ENCODE peak calls at places on chromosomes 16 and 17, in four cellular contexts. One of them, this sample, is unnamed.

GRCh38 chr17:27793906-27794380 is 6.4 kb downstream of the NOS2 start:
- DNase-seq in H1: no peak
- DNase-seq in SK-N-SH: peak
- DNase-seq in K562: no peak
- DNase-seq in this sample: no peak

GRCh38 chr16:72189865-72190371 is 18.0 kb upstream of the PMFBP1 start:
- DNase-seq in H1: no peak
- DNase-seq in K562: peak
- DNase-seq in SK-N-SH: no peak
- DNase-seq in this sample: no peak

GRCh38 chr17:72971513-72971880 is 121.0 kb downstream of the SLC39A11 start:
- DNase-seq in K562: no peak
- DNase-seq in SK-N-SH: no peak
- DNase-seq in H1: no peak
- DNase-seq in this sample: no peak

GRCh38 chr16:77299395-77299794 is 100.2 kb downstream of the SYCE1L start:
- DNase-seq in K562: no peak
- DNase-seq in H1: no peak
- DNase-seq in SK-N-SH: no peak
- DNase-seq in this sample: peak

GRCh38 chr17:28181568-28181967 is 137.4 kb upstream of the TMEM97 start:
- DNase-seq in SK-N-SH: no peak
- DNase-seq in K562: no peak
- DNase-seq in H1: no peak
- DNase-seq in this sample: no peak

GRCh38 chr16:84618428-84619102 is 687 bp upstream of the COTL1 start:
- DNase-seq in K562: peak
- DNase-seq in SK-N-SH: peak
- DNase-seq in H1: peak
- DNase-seq in this sample: no peak

GRCh38 chr16:57826706-57827625 is 24.7 kb upstream of the KIFC3 start:
- DNase-seq in K562: no peak
- DNase-seq in H1: no peak
- DNase-seq in SK-N-SH: no peak
- DNase-seq in this sample: no peak

GRCh38 chr17:50221500-50222480 is 20.4 kb upstream of the COL1A1 start:
- DNase-seq in K562: no peak
- DNase-seq in SK-N-SH: no peak
- DNase-seq in H1: no peak
- DNase-seq in this sample: no peak

GRCh38 chr17:2042355-2042929 is 620 bp downstream of the OVCA2 start:
- DNase-seq in K562: peak
- DNase-seq in SK-N-SH: peak
- DNase-seq in H1: no peak
- DNase-seq in this sample: no peak

GRCh38 chr16:53848950-53849349 is 145.0 kb downstream of the FTO start:
- DNase-seq in SK-N-SH: no peak
- DNase-seq in K562: no peak
- DNase-seq in H1: no peak
- DNase-seq in this sample: no peak

DNA sequence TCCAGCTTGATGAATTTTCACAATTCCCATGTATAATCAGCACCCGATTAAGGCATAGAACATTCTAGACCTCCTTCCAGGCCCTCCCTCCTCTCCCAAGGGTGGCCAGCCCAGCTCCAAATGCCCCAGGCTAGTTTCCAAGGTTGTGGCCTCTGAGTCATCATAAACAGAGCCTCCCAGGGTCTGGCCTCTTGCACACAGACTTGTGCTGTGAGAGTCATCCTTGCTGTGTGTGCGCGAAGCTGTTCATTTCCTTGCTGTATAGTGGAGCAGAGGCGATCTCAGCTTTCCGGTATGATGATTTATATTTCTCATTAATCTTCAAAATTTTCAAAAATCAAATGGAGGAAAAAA is 20.5 kb upstream of the JPH3 start:
- DNase-seq in SK-N-SH: peak
- DNase-seq in K562: peak
- DNase-seq in H1: no peak
- DNase-seq in this sample: no peak
- TF ChIP-seq JUND in SK-N-SH: peak
- TF ChIP-seq JUND in K562: peak
- TF ChIP-seq JUND in H1: no peak
- TF ChIP-seq JUND in this sample: no peak

GRCh38 chr17:32907583-32907982 is 20.4 kb upstream of the TMEM98 start:
- DNase-seq in K562: no peak
- DNase-seq in H1: no peak
- DNase-seq in SK-N-SH: no peak
- DNase-seq in this sample: no peak
- TF ChIP-seq USF2 in K562: no peak
- TF ChIP-seq USF2 in H1: no peak
- TF ChIP-seq USF2 in SK-N-SH: no peak
- TF ChIP-seq USF2 in this sample: no peak

GRCh38 chr16:68214726-68215125 is 21.2 kb downstream of the ESRP2 start:
- DNase-seq in H1: no peak
- DNase-seq in SK-N-SH: no peak
- DNase-seq in K562: no peak
- DNase-seq in this sample: no peak

GRCh38 chr16:68215302-68215701 is 20.6 kb downstream of the ESRP2 start:
- DNase-seq in K562: no peak
- DNase-seq in SK-N-SH: no peak
- DNase-seq in H1: no peak
- DNase-seq in this sample: no peak

GRCh38 chr16:68219708-68220378 is 16.1 kb downstream of the ESRP2 start:
- DNase-seq in SK-N-SH: no peak
- DNase-seq in K562: no peak
- DNase-seq in H1: no peak
- DNase-seq in this sample: no peak

GRCh38 chr16:68216240-68216639 is 19.7 kb downstream of the ESRP2 start:
- DNase-seq in SK-N-SH: no peak
- DNase-seq in H1: no peak
- DNase-seq in K562: no peak
- DNase-seq in this sample: no peak
- TF ChIP-seq JUND in SK-N-SH: no peak
- TF ChIP-seq JUND in H1: no peak
- TF ChIP-seq JUND in K562: no peak
- TF ChIP-seq JUND in this sample: no peak

DNA sequence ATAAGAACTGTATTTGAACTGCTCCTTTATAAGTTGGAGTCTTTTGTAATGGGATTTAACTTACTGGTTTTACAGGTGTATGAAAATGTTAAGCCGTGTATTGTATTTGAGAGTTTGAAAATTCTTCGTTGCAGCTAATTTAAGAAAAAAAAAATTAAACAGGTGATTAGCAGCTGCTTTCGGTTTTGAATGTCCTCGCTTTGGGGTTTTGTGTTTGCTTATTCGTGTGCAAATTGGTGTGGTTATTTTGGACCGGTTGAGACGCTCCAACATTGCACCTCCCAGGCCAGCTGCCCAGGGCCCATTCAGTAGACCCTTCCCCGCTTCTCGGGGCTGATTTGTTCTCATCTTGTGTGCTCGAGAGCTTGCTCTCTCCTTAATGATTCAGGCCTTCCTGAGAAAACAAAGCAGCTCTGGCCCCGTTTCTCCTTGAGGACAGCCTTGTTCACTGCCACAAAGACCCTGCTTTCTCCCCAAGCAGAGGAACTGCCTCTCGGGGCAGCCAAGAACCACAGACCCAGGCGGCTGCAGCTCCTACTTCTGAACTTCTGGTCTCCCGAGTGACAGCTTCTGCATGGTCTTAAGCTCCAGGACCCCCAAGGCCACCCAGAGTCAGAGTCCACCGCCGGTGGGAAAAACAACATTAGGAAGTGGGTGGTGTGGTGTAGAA is 100.5 kb downstream of the MSI2 start:
- DNase-seq in H1: no peak
- DNase-seq in SK-N-SH: no peak
- DNase-seq in K562: no peak
- DNase-seq in this sample: no peak
- TF ChIP-seq USF2 in H1: no peak
- TF ChIP-seq USF2 in SK-N-SH: no peak
- TF ChIP-seq USF2 in K562: no peak
- TF ChIP-seq USF2 in this sample: no peak

DNA sequence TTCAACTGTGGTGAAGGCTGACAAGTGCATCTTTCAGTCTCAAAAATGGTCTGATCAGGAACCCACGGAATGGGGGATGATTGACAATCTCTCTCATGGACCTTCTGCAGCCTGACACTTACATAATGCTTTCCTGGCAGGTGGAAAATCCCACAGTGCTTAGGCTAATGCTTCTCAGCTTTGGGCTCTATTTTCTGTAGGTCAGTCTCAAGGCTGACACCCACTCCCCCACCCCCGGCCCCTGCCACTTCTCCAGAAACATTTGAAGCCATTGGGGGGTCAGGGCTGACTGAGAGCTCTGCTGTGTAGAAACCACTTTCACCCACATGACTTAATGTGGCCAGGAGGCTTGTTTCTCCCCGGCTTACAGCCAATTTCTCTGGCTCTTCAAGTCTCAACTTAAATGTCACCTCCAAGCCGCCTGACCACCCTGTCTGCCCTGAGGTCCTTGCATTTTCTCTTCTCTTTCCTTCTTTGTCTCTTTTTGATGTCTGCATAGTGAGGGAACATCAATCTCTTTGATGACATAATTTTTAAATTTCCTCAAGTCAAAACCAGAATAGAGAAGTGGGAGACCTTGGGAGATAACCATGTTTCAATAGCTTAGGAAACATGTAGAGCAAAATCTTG is 16.7 kb upstream of the IRF8 start:
- DNase-seq in SK-N-SH: no peak
- DNase-seq in H1: no peak
- DNase-seq in K562: no peak
- DNase-seq in this sample: no peak
- TF ChIP-seq JUND in SK-N-SH: no peak
- TF ChIP-seq JUND in H1: no peak
- TF ChIP-seq JUND in K562: no peak
- TF ChIP-seq JUND in this sample: no peak

GRCh38 chr17:80920406-80920805 is 71.2 kb upstream of the CHMP6 start:
- DNase-seq in SK-N-SH: no peak
- DNase-seq in K562: no peak
- DNase-seq in H1: no peak
- DNase-seq in this sample: no peak
- TF ChIP-seq USF2 in SK-N-SH: no peak
- TF ChIP-seq USF2 in K562: no peak
- TF ChIP-seq USF2 in H1: no peak
- TF ChIP-seq USF2 in this sample: no peak